ENCODE peak calls at places on chromosomes 1 and 21, in nine cellular contexts. N is AG04449; S is NCI-H2029; I is cerebellar cortex; C is memory B cell; G is LoVo; K is activated CD4-positive, alpha-beta T cell treated with anti-CD3 and anti-CD28 coated beads, Interleukin-2, amount 50 U/mL, for 1 hour; Y is NCI-H1105 treated with DMSO at 0.1 percent for 48 hours; R is H9. T is an unnamed sample.

GRCh38 chr1:220631238-220631842 is 58.8 kb upstream of the C1orf115 start:
- DNase-seq in N (no peak), S (no peak), I (no peak), C (no peak), G (no peak), K (no peak), Y (no peak), R (no peak), T (no peak)

GRCh38 chr1:88731475-88731874 is 47.4 kb downstream of the PKN2 start:
- DNase-seq in N (peak), S (peak), I (peak), C (no peak), G (peak), K (no peak), Y (peak), R (no peak), T (peak)

GRCh38 chr1:182173791-182174190 is 112.3 kb upstream of the ZNF648 start:
- DNase-seq in N (no peak), S (no peak), I (no peak), C (no peak), G (no peak), K (no peak), Y (no peak), R (no peak), T (no peak)

GRCh38 chr1:18234790-18235242 is 127.2 kb downstream of the IGSF21 start:
- DNase-seq in N (no peak), S (peak), I (peak), C (no peak), G (peak), K (no peak), Y (peak), R (peak), T (peak)

GRCh38 chr1:26284597-26285351 is 4.9 kb downstream of the SH3BGRL3 start:
- DNase-seq in N (peak), S (no peak), I (peak), C (peak), G (peak), K (peak), Y (no peak), R (peak), T (peak)

GRCh38 chr1:173917635-173918493 is 737 bp upstream of the SERPINC1 start:
- DNase-seq in N (no peak), S (no peak), I (no peak), C (no peak), G (no peak), K (no peak), Y (no peak), R (no peak), T (no peak)

GRCh38 chr1:35808376-35809155 is 750 bp downstream of the AGO4 start:
- DNase-seq in N (no peak), S (no peak), I (peak), C (no peak), G (peak), K (peak), Y (peak), R (peak), T (no peak)

GRCh38 chr1:69915347-69915746 is 290.0 kb downstream of the LRRC40 start:
- DNase-seq in N (no peak), S (no peak), I (no peak), C (no peak), G (no peak), K (no peak), Y (no peak), R (no peak), T (no peak)

GRCh38 chr1:174031099-174031498 is 8.9 kb upstream of the RC3H1 start:
- DNase-seq in N (no peak), S (no peak), I (no peak), C (no peak), G (no peak), K (no peak), Y (no peak), R (no peak), T (no peak)

GRCh38 chr1:12518956-12519707 is 98.9 kb downstream of the DHRS3 start:
- DNase-seq in N (no peak), S (no peak), I (no peak), C (no peak), G (peak), K (no peak), Y (no peak), R (no peak), T (no peak)

GRCh38 chr1:68213843-68214242 is 18.5 kb downstream of the WLS start:
- DNase-seq in N (no peak), S (peak), I (no peak), C (no peak), G (peak), K (no peak), Y (peak), R (no peak), T (peak)

GRCh38 chr1:185244015-185244747 is 72.9 kb downstream of the IVNS1ABP start:
- DNase-seq in N (peak), S (no peak), I (no peak), C (no peak), G (no peak), K (no peak), Y (no peak), R (no peak), T (no peak)

GRCh38 chr1:5819391-5820025 is 172.7 kb downstream of the NPHP4 start:
- DNase-seq in N (no peak), S (peak), I (no peak), C (no peak), G (no peak), K (no peak), Y (no peak), R (no peak), T (no peak)

GRCh38 chr1:119827010-119827409 is 15.8 kb upstream of the REG4 start:
- DNase-seq in N (no peak), S (no peak), I (no peak), C (no peak), G (no peak), K (no peak), Y (peak), R (no peak), T (no peak)

GRCh38 chr1:112971006-112971405 is 15.0 kb upstream of the SLC16A1 start:
- DNase-seq in N (peak), S (no peak), I (no peak), C (no peak), G (no peak), K (no peak), Y (no peak), R (no peak), T (no peak)

GRCh38 chr1:19250629-19251304 is 557 bp downstream of the EMC1 start:
- DNase-seq in N (no peak), S (no peak), I (no peak), C (no peak), G (no peak), K (no peak), Y (no peak), R (no peak), T (peak)

GRCh38 chr1:41330588-41331545 is 30.4 kb upstream of the FOXO6 start:
- DNase-seq in N (no peak), S (no peak), I (no peak), C (no peak), G (no peak), K (no peak), Y (no peak), R (peak), T (no peak)

GRCh38 chr1:209485759-209486158 is 97.8 kb upstream of the CAMK1G start:
- DNase-seq in N (no peak), S (no peak), I (no peak), C (no peak), G (no peak), K (no peak), Y (no peak), R (no peak), T (no peak)

GRCh38 chr21:34133392-34133791 is 60.0 kb downstream of the MRPS6 start:
- DNase-seq in N (no peak), S (no peak), I (no peak), C (no peak), G (no peak), K (no peak), Y (no peak), R (no peak), T (no peak)

GRCh38 chr21:29144736-29145353 is 14.4 kb downstream of the MAP3K7CL start:
- DNase-seq in N (no peak), S (no peak), I (no peak), C (no peak), G (no peak), K (no peak), Y (no peak), R (no peak), T (no peak)

GRCh38 chr1:235911300-235911662 is 44.6 kb upstream of the LYST start:
- DNase-seq in N (no peak), S (no peak), I (no peak), C (no peak), G (no peak), K (no peak), Y (no peak), R (no peak), T (no peak)

GRCh38 chr1:178031856-178032320 is 62.0 kb upstream of the RASAL2 start:
- DNase-seq in N (peak), S (no peak), I (peak), C (no peak), G (peak), K (no peak), Y (peak), R (peak), T (peak)